ENCODE peak calls at places on chromosomes 5 and 9, in five cellular contexts. One of them, this sample, is unnamed.

GRCh38 chr9:2849943-2850342 is 6.0 kb upstream of the PUM3 start:
- DNase-seq in H9: no peak
- DNase-seq in neural crest cell: no peak
- DNase-seq in PC-9: no peak
- DNase-seq in brain microvascular endothelial cell: no peak
- DNase-seq in this sample: no peak

GRCh38 chr9:122180633-122181032 is 20.9 kb downstream of the MORN5 start:
- DNase-seq in H9: no peak
- DNase-seq in neural crest cell: no peak
- DNase-seq in PC-9: no peak
- DNase-seq in brain microvascular endothelial cell: peak
- DNase-seq in this sample: no peak

GRCh38 chr9:134253596-134254205 is 72.6 kb upstream of the RXRA start:
- DNase-seq in H9: no peak
- DNase-seq in neural crest cell: no peak
- DNase-seq in PC-9: no peak
- DNase-seq in brain microvascular endothelial cell: no peak
- DNase-seq in this sample: no peak

GRCh38 chr5:20466507-20466906 is 478.5 kb upstream of the CDH18 start:
- DNase-seq in H9: no peak
- DNase-seq in neural crest cell: no peak
- DNase-seq in PC-9: no peak
- DNase-seq in brain microvascular endothelial cell: no peak
- DNase-seq in this sample: no peak

GRCh38 chr5:91188755-91189154 is 194.4 kb downstream of the ARRDC3 start:
- DNase-seq in H9: no peak
- DNase-seq in neural crest cell: no peak
- DNase-seq in PC-9: no peak
- DNase-seq in brain microvascular endothelial cell: no peak
- DNase-seq in this sample: no peak

GRCh38 chr9:127878652-127879377 is 1.3 kb upstream of the AK1 start:
- DNase-seq in H9: no peak
- DNase-seq in neural crest cell: no peak
- DNase-seq in PC-9: no peak
- DNase-seq in brain microvascular endothelial cell: no peak
- DNase-seq in this sample: no peak

GRCh38 chr9:112212926-112213325 is 37.8 kb upstream of the SUSD1 start:
- DNase-seq in H9: no peak
- DNase-seq in neural crest cell: no peak
- DNase-seq in PC-9: no peak
- DNase-seq in brain microvascular endothelial cell: no peak
- DNase-seq in this sample: no peak

GRCh38 chr9:99922711-99923030 is 16.2 kb downstream of the STX17 start:
- DNase-seq in H9: no peak
- DNase-seq in neural crest cell: no peak
- DNase-seq in PC-9: no peak
- DNase-seq in brain microvascular endothelial cell: no peak
- DNase-seq in this sample: no peak

GRCh38 chr9:121708768-121709488 is 57.5 kb downstream of the DAB2IP start:
- DNase-seq in H9: peak
- DNase-seq in neural crest cell: no peak
- DNase-seq in PC-9: no peak
- DNase-seq in brain microvascular endothelial cell: no peak
- DNase-seq in this sample: peak

GRCh38 chr5:174735498-174736350 is 11.3 kb downstream of the MSX2 start:
- DNase-seq in H9: peak
- DNase-seq in neural crest cell: no peak
- DNase-seq in PC-9: peak
- DNase-seq in brain microvascular endothelial cell: no peak
- DNase-seq in this sample: no peak

GRCh38 chr9:100575006-100575405 is 2.9 kb upstream of the CAVIN4 start:
- DNase-seq in H9: no peak
- DNase-seq in neural crest cell: no peak
- DNase-seq in PC-9: no peak
- DNase-seq in brain microvascular endothelial cell: no peak
- DNase-seq in this sample: no peak

GRCh38 chr9:76704601-76705204 is 59.5 kb upstream of the PCA3 start:
- DNase-seq in H9: no peak
- DNase-seq in neural crest cell: peak
- DNase-seq in PC-9: peak
- DNase-seq in brain microvascular endothelial cell: peak
- DNase-seq in this sample: no peak

GRCh38 chr5:122129332-122129731 is at the start of gene ZNF474:
- DNase-seq in H9: peak
- DNase-seq in neural crest cell: peak
- DNase-seq in PC-9: peak
- DNase-seq in brain microvascular endothelial cell: peak
- DNase-seq in this sample: no peak

GRCh38 chr5:62206150-62206829 is 99.7 kb upstream of the KIF2A start:
- DNase-seq in H9: peak
- DNase-seq in neural crest cell: no peak
- DNase-seq in PC-9: no peak
- DNase-seq in brain microvascular endothelial cell: peak
- DNase-seq in this sample: no peak

GRCh38 chr9:107948601-107949000 is 459.0 kb upstream of the KLF4 start:
- DNase-seq in H9: no peak
- DNase-seq in neural crest cell: no peak
- DNase-seq in PC-9: no peak
- DNase-seq in brain microvascular endothelial cell: no peak
- DNase-seq in this sample: no peak
- TF ChIP-seq CTCF in H9: no peak
- TF ChIP-seq CTCF in neural crest cell: no peak
- TF ChIP-seq CTCF in PC-9: no peak
- TF ChIP-seq CTCF in brain microvascular endothelial cell: no peak
- TF ChIP-seq CTCF in this sample: no peak

GRCh38 chr5:179328291-179328690 is 17.0 kb downstream of the ADAMTS2 start:
- DNase-seq in H9: no peak
- DNase-seq in neural crest cell: no peak
- DNase-seq in PC-9: no peak
- DNase-seq in brain microvascular endothelial cell: no peak
- DNase-seq in this sample: no peak
- TF ChIP-seq CTCF in H9: no peak
- TF ChIP-seq CTCF in neural crest cell: no peak
- TF ChIP-seq CTCF in PC-9: no peak
- TF ChIP-seq CTCF in brain microvascular endothelial cell: no peak
- TF ChIP-seq CTCF in this sample: no peak

DNA sequence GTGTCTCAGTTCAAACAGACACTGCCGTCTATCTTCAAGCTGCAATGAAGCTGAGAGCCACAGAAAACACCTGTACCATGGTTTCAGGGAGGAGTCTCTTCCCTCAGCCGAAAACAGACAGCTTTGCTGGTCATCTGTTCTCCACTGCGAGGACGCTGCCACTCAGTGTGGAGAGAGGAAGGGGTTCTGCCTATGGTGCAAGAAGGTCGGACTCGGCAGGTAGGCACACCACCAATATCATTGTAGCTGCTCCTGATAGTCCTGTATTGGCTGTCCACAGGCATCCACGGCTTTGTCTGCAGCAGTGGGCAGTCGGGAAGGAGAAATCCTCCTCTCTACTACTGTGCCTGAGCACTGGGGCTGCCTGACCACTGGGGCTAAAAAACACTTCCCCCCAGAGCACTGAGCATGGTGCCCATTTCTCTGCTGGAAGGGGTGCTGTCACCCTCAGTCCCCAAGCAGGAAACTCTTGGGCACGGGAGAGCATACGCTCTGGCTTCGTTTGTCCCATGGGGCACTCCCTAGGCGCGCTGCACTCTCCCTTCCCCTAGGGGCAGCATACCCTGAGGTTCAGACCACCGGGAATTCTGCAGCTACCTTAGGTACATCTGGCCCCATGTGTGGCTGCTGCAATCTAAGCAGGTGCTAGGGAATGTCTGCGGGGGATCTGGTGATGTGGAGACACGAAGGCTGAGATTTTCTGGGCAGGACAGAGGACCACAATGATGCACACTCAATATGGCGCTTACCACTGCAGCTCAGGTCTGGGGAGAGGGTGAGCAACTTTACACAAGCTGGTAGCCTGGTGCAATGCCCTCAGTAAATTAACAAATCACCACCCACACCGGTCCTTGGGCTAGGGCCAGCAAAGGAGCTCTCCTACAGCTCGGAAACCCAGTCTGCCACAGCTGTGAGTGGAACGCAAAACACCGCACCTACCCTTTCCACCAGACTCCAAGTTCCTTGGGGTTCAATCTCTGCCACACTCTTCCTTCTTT is 880.9 kb upstream of the SEMA6A start:
- DNase-seq in H9: peak
- DNase-seq in neural crest cell: no peak
- DNase-seq in PC-9: peak
- DNase-seq in brain microvascular endothelial cell: no peak
- DNase-seq in this sample: no peak
- TF ChIP-seq CTCF in H9: peak
- TF ChIP-seq CTCF in neural crest cell: peak
- TF ChIP-seq CTCF in PC-9: peak
- TF ChIP-seq CTCF in brain microvascular endothelial cell: peak
- TF ChIP-seq CTCF in this sample: no peak

GRCh38 chr9:80496901-80497565 is 925.3 kb downstream of the TLE4 start:
- DNase-seq in H9: no peak
- DNase-seq in neural crest cell: no peak
- DNase-seq in PC-9: no peak
- DNase-seq in brain microvascular endothelial cell: no peak
- DNase-seq in this sample: no peak

GRCh38 chr9:80503692-80504400 is 932.1 kb downstream of the TLE4 start:
- DNase-seq in H9: no peak
- DNase-seq in neural crest cell: no peak
- DNase-seq in PC-9: no peak
- DNase-seq in brain microvascular endothelial cell: peak
- DNase-seq in this sample: no peak

GRCh38 chr9:80498165-80498564 is 926.4 kb downstream of the TLE4 start:
- DNase-seq in H9: no peak
- DNase-seq in neural crest cell: no peak
- DNase-seq in PC-9: no peak
- DNase-seq in brain microvascular endothelial cell: no peak
- DNase-seq in this sample: peak

GRCh38 chr9:80501635-80502034 is 929.9 kb downstream of the TLE4 start:
- DNase-seq in H9: no peak
- DNase-seq in neural crest cell: no peak
- DNase-seq in PC-9: no peak
- DNase-seq in brain microvascular endothelial cell: peak
- DNase-seq in this sample: no peak

DNA sequence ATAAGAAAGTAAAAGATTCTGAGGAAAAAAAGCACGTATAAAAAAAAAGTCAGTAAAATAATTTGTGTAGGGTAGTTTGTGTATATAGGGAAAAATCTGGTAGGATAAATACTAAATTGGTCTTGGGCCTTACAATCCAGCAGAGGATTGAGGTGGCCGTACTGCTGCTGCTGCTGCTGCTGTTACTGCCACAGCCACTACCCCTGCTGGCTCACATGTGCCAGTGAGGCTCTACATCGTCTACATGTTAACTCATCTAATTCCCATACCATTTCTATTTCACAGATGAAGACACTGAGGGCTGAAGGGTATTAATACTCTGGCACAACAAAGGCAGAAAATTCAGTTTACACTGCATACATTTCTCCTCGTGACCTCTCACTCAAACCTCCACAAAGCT is 928.5 kb downstream of the TLE4 start:
- DNase-seq in H9: no peak
- DNase-seq in neural crest cell: no peak
- DNase-seq in PC-9: no peak
- DNase-seq in brain microvascular endothelial cell: no peak
- DNase-seq in this sample: no peak
- TF ChIP-seq CTCF in H9: peak
- TF ChIP-seq CTCF in neural crest cell: no peak
- TF ChIP-seq CTCF in PC-9: no peak
- TF ChIP-seq CTCF in brain microvascular endothelial cell: no peak
- TF ChIP-seq CTCF in this sample: no peak

DNA sequence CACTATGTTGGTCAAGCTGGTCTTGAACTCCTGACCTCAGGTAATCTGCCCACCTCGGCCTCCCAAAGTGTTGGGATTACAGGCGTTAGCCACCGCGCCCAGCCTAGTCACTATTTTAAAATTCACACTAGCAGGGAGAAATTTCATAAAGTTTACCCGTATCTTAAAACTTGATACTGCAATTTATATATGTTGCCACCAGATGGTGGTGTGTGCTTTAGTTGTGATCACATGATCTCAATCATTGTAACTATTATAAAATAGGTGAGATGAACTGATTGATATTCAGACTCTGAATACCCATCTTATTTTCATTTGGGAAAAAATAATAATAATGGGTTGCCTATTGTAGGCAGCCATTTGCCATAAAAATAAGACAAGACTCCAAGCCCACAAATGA is 1330.4 kb upstream of the WWC1 start:
- DNase-seq in H9: no peak
- DNase-seq in neural crest cell: no peak
- DNase-seq in PC-9: no peak
- DNase-seq in brain microvascular endothelial cell: no peak
- DNase-seq in this sample: no peak
- TF ChIP-seq CTCF in H9: peak
- TF ChIP-seq CTCF in neural crest cell: peak
- TF ChIP-seq CTCF in PC-9: peak
- TF ChIP-seq CTCF in brain microvascular endothelial cell: no peak
- TF ChIP-seq CTCF in this sample: peak

GRCh38 chr5:131164161-131164930 is 710 bp downstream of the HINT1 start:
- DNase-seq in H9: peak
- DNase-seq in neural crest cell: peak
- DNase-seq in PC-9: peak
- DNase-seq in brain microvascular endothelial cell: peak
- DNase-seq in this sample: peak
- TF ChIP-seq CTCF in H9: no peak
- TF ChIP-seq CTCF in neural crest cell: no peak
- TF ChIP-seq CTCF in PC-9: no peak
- TF ChIP-seq CTCF in brain microvascular endothelial cell: no peak
- TF ChIP-seq CTCF in this sample: no peak

DNA sequence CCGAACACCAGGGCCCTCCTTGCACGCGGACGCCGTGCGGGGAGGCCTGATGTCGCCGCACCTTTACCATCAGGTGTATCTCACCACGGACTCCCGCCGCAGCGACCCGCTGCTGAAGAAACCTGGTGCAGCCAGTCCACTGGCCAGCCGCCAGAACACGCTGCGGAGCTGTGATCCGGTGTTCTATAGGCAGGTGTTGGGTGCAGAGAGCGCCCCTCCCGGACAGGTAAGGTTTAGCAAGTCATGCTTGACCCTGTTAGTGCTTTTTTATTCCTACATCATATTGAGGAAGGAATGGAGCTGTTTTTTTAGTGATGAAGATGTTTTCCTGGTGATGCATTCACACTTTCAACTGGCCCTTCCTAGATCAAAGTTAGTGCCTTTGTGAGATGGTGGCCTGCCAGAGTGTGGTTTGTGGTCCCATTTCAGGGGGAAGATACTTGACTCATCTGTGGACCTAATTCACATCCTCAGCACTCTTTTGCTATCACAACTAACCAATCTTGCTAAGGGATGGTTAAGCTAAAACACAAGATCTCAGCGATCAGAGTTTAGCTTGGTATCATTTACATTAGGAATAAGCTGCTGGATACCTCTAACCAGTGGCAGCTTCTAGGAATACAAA is 2.7 kb downstream of the PCDHGC3 start:
- DNase-seq in H9: peak
- DNase-seq in neural crest cell: no peak
- DNase-seq in PC-9: peak
- DNase-seq in brain microvascular endothelial cell: no peak
- DNase-seq in this sample: no peak
- TF ChIP-seq CTCF in H9: peak
- TF ChIP-seq CTCF in neural crest cell: peak
- TF ChIP-seq CTCF in PC-9: peak
- TF ChIP-seq CTCF in brain microvascular endothelial cell: peak
- TF ChIP-seq CTCF in this sample: no peak

This sample was measured in glutamatergic neuron.